ENCODE peak calls at places on chromosomes 4 and X, in six cellular contexts. M, Y, Z, F, R and A are unnamed samples.

GRCh38 chr4:168832746-168833575 is 177.1 kb downstream of the CBR4 start:
- DNase-seq in F (peak; percentile 61), Z (no peak), Y (peak; percentile 38), M (peak; percentile 71), R (peak; percentile 50), A (no peak)

GRCh38 chr4:166506051-166506450 is 633.0 kb downstream of the TLL1 start:
- DNase-seq in M (no peak), F (no peak), Z (no peak), Y (no peak), R (no peak), A (no peak)

GRCh38 chrX:68487254-68487653 is 11.6 kb upstream of the YIPF6 start:
- DNase-seq in Z (no peak), F (no peak), M (no peak), R (no peak), Y (no peak), A (no peak)

GRCh38 chrX:10327651-10328050 is 170.9 kb downstream of the CLCN4 start:
- DNase-seq in F (no peak), M (peak; percentile 62), R (no peak), Z (no peak), Y (no peak), A (no peak)

GRCh38 chrX:68831405-68832100 is 2.7 kb downstream of the EFNB1 start:
- DNase-seq in Y (no peak), F (no peak), Z (no peak), R (no peak), M (no peak), A (no peak)

GRCh38 chr4:165986956-165987698 is 114.1 kb downstream of the TLL1 start:
- DNase-seq in Z (no peak), R (no peak), M (no peak), Y (no peak), F (no peak), A (no peak)

GRCh38 chr4:6909113-6909969 is at the start of gene TBC1D14:
- DNase-seq in M (peak; percentile 92), F (peak; percentile 89), Z (no peak), R (peak; percentile 83), Y (peak; percentile 86), A (peak; percentile 51)

GRCh38 chrX:154596290-154596929 is 11.5 kb downstream of the CTAG1A start:
- DNase-seq in R (peak; percentile 31), Z (no peak), M (peak; percentile 98), Y (no peak), F (no peak), A (no peak)

GRCh38 chr4:6908397-6909112 is 1.1 kb upstream of the TBC1D14 start:
- DNase-seq in Y (no peak), F (no peak), Z (no peak), R (no peak), M (no peak), A (no peak)

GRCh38 chr4:20356565-20356964 is 104.9 kb downstream of the SLIT2 start:
- DNase-seq in Y (no peak), Z (no peak), F (no peak), M (no peak), R (peak; percentile 77), A (no peak)

GRCh38 chr4:172675232-172675631 is 493.4 kb upstream of the GALNT7 start:
- DNase-seq in R (no peak), Y (no peak), M (no peak), Z (no peak), F (no peak), A (no peak)

GRCh38 chrX:65866146-65866545 is 173.7 kb downstream of the VSIG4 start:
- DNase-seq in M (no peak), F (no peak), Z (no peak), Y (no peak), R (no peak), A (no peak)

GRCh38 chrX:16186380-16187007 is 19.2 kb downstream of the MAGEB17 start:
- DNase-seq in M (peak; percentile 67), Z (no peak), Y (no peak), F (no peak), R (no peak), A (no peak)

GRCh38 chrX:85309717-85310116 is 65.9 kb downstream of the ZNF711 start:
- DNase-seq in F (no peak), M (peak; percentile 28), Z (no peak), Y (no peak), R (no peak), A (no peak)
- H3K4me3 ChIP-seq in F (no peak overlapping the region), M (no peak overlapping the region), Z (no peak overlapping the region), Y (no peak overlapping the region), R (no peak overlapping the region), A (no peak overlapping the region)

DNA sequence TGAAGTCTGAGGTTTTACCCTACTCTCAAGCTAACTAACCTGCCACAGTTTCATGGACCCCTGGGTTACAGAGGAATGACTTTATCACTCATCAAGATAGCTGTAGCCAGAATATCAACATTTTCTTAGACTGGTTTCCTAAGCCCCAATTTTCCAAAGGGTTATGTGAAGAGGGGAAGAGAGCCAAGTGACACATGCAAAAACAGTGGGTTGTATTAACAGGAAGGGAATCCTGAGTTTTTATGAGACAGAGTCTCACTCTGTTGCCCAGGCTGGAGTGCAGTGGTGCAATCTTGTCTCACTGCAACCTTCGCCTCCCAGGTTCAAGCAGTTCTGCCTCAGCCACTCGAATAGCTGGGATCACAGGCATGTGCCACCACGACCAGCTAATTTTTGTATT is 5.4 kb downstream of the AFF1 start:
- DNase-seq in Y (no peak), Z (no peak), F (no peak), R (no peak), M (no peak), A (no peak)
- H3K4me3 ChIP-seq in Y (peak overlapping the region; percentile 13), Z (no peak overlapping the region), F (no peak overlapping the region), R (no peak overlapping the region), M (no peak overlapping the region), A (peak overlapping the region; percentile 16)

GRCh38 chrX:140710710-140711109 is 1.2 kb downstream of the LINC00632 start:
- DNase-seq in F (no peak), R (peak; percentile 15), M (no peak), Y (no peak), Z (no peak), A (no peak)
- H3K4me3 ChIP-seq in F (peak overlapping the region; percentile 44), R (no peak overlapping the region), M (no peak overlapping the region), Y (no peak overlapping the region), Z (no peak overlapping the region), A (no peak overlapping the region)

DNA sequence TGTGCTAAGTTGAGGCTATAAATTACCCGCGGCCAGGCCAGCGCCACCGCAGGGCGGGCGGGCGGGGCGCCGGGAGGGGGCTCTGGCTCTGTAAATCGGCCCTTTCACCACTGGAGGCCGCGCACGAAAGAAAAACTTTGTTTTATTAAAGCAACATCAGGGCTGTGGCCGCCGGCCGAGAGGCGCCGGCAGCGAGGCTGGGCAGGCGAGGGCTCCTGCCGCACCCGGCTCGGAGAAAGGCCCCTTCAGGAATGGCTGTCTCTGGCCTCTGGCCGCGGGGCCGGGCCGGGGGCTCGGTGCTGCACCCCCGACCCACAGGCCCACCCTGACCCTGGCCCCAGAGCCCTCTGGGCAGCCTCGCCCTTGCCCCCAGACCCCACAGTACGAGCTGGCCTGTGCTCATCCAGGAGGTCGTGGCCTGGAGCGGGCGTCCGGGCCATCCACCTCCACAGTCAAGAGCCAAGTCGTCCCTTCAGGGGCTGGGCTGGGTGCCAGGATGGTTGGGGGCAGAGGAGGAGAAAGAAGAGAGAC is 29.5 kb upstream of the FGFR3 start:
- DNase-seq in F (no peak), M (no peak), R (peak; percentile 39), Z (no peak), Y (no peak), A (no peak)
- H3K4me3 ChIP-seq in F (peak overlapping the region; percentile 49), M (no peak overlapping the region), R (no peak overlapping the region), Z (no peak overlapping the region), Y (peak overlapping the region; percentile 26), A (peak overlapping the region; percentile 66)

GRCh38 chrX:152898442-152898841 is 575 bp downstream of the ZNF185 start:
- DNase-seq in Z (no peak), F (no peak), R (no peak), Y (no peak), M (no peak), A (no peak)

GRCh38 chrX:152896450-152896849 is 1.4 kb upstream of the ZNF185 start:
- DNase-seq in Y (no peak), F (no peak), M (no peak), R (peak; percentile 13), Z (peak; percentile 36), A (no peak)

GRCh38 chrX:152895724-152896420 is 2.0 kb upstream of the ZNF185 start:
- DNase-seq in M (no peak), Z (peak; percentile 33), F (no peak), R (no peak), Y (no peak), A (no peak)

GRCh38 chrX:152899111-152899873 is 1.4 kb downstream of the ZNF185 start:
- DNase-seq in R (no peak), M (no peak), Z (no peak), F (no peak), Y (no peak), A (no peak)

GRCh38 chrX:152897216-152898144 is at the start of gene ZNF185:
- DNase-seq in Y (no peak), R (peak; percentile 22), Z (no peak), M (peak; percentile 92), F (no peak), A (no peak)
- H3K4me3 ChIP-seq in Y (peak within 1 kb of the TSS; percentile 30), R (peak within 1 kb of the TSS; percentile 35), Z (peak within 1 kb of the TSS; percentile 31), M (no peak within 1 kb of the TSS), F (peak within 1 kb of the TSS; percentile 58), A (peak within 1 kb of the TSS; percentile 69)

GRCh38 chr4:77815651-77816050 is 3.5 kb downstream of the CNOT6L start:
- DNase-seq in R (no peak), M (no peak), Z (no peak), F (no peak), Y (no peak), A (no peak)
- H3K4me3 ChIP-seq in R (no peak overlapping the region), M (no peak overlapping the region), Z (no peak overlapping the region), F (no peak overlapping the region), Y (no peak overlapping the region), A (no peak overlapping the region)

GRCh38 chrX:130028196-130028595 is 45.8 kb downstream of the BCORL1 start:
- DNase-seq in Z (peak; percentile 13), M (peak; percentile 16), Y (peak; percentile 19), R (peak; percentile 60), F (peak; percentile 35), A (no peak)
- H3K4me3 ChIP-seq in Z (no peak overlapping the region), M (no peak overlapping the region), Y (no peak overlapping the region), R (no peak overlapping the region), F (no peak overlapping the region), A (no peak overlapping the region)

DNA sequence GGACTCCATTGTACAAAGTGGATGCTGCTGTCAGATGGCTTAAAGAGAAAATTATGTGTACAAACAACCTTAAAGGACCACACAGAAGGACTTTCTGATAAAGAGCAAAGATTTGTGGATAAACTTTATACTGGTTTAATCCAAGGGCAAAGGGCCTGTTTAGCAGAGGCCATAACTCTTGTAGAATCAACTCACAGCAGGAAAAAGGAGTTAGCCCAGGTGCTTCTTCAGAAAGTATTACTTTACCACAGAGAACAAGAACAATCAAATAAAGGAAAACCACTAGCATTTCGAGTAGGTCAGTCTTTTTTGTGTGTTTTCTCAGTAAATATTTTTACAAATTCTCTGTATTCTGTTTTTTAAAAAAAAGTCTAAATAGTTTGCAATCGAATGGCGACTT is 20.1 kb downstream of the MMAA start:
- DNase-seq in Z (no peak), R (no peak), Y (no peak), F (no peak), M (no peak), A (no peak)
- H3K4me3 ChIP-seq in Z (no peak overlapping the region), R (no peak overlapping the region), Y (no peak overlapping the region), F (no peak overlapping the region), M (no peak overlapping the region), A (no peak overlapping the region)

DNA sequence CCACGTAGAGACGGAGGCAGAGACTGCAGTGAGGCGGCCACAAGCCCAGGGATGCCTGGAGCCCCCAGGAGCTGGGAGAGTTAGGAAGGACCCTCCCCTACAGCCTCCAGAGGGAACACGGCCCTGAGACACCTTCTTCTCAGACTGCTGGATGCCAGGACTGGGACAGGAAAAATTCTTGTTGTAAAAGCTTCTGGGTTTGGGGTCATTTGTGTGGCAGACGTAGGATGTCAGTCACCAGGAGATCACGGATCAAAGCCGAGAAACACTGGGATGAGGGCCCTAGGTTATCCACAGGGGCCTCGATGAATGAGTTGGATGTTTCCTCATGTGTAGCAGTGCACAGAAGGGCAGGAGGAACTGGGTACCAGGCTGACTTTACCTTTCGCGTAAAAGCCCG is 163.7 kb downstream of the SHOX start:
- DNase-seq in Z (no peak), R (no peak), M (no peak), F (no peak), Y (no peak), A (no peak)
- H3K4me3 ChIP-seq in Z (no peak overlapping the region), R (no peak overlapping the region), M (no peak overlapping the region), F (no peak overlapping the region), Y (no peak overlapping the region), A (no peak overlapping the region)